ENCODE peak calls at places on chromosomes 4 and X, in five cellular contexts. I is HEK293T, K is H1, O is HepG2, E is GM12878. Y is an unnamed sample.

GRCh38 chr4:59535541-59535940 is 1664.6 kb upstream of the ADGRL3 start:
- DNase-seq in I (no peak), K (no peak), O (no peak), E (no peak), Y (no peak)

GRCh38 chr4:138761638-138762205 is 253.9 kb upstream of the NOCT start:
- DNase-seq in I (no peak), K (no peak), O (no peak), E (no peak), Y (no peak)

GRCh38 chrX:154000051-154000450 is 19.7 kb downstream of the IRAK1 start:
- DNase-seq in I (no peak), K (no peak), O (no peak), E (no peak), Y (no peak)

GRCh38 chr4:100246697-100247096 is 56.4 kb upstream of the DDIT4L start:
- DNase-seq in I (no peak), K (no peak), O (no peak), E (no peak), Y (no peak)

GRCh38 chr4:69684821-69685220 is 31.8 kb upstream of the UGT2A1 start:
- DNase-seq in I (no peak), K (no peak), O (no peak), E (no peak), Y (no peak)

GRCh38 chr4:25916870-25917269 is 2.9 kb downstream of the SMIM20 start:
- DNase-seq in I (no peak), K (no peak), O (no peak), E (no peak), Y (no peak)

GRCh38 chrX:38701073-38701472 is 100.2 kb upstream of the MID1IP1 start:
- DNase-seq in I (no peak), K (no peak), O (no peak), E (no peak), Y (peak; percentile 13)

GRCh38 chrX:17680732-17681413 is 56.4 kb upstream of the SCML1 start:
- DNase-seq in I (no peak), K (no peak), O (no peak), E (no peak), Y (no peak)

GRCh38 chrX:153871451-153871850 is 14.5 kb downstream of the L1CAM start:
- DNase-seq in I (no peak), K (no peak), O (no peak), E (no peak), Y (no peak)

GRCh38 chr4:13088726-13089658 is 395.1 kb downstream of the RAB28 start:
- DNase-seq in I (no peak), K (no peak), O (no peak), E (no peak), Y (no peak)

GRCh38 chrX:130173190-130173895 is 1.6 kb downstream of the RAB33A start:
- DNase-seq in I (no peak), K (no peak), O (no peak), E (peak; percentile 56), Y (no peak)

GRCh38 chrX:47817421-47817820 is 19.3 kb upstream of the ZNF81 start:
- DNase-seq in I (no peak), K (no peak), O (no peak), E (no peak), Y (no peak)

GRCh38 chr4:180745019-180745418 is 1498.2 kb upstream of the TENM3 start:
- DNase-seq in I (no peak), K (no peak), O (no peak), E (no peak), Y (no peak)

GRCh38 chrX:53456254-53456653 is 22.1 kb upstream of the HSD17B10 start:
- DNase-seq in I (no peak), K (no peak), O (no peak), E (no peak), Y (no peak)

GRCh38 chr4:24771241-24771640 is 24.1 kb upstream of the SOD3 start:
- DNase-seq in I (no peak), K (no peak), O (no peak), E (no peak), Y (no peak)

GRCh38 chr4:77158487-77158861 is 1.5 kb downstream of the CCNG2 start:
- DNase-seq in I (no peak), K (no peak), O (no peak), E (no peak), Y (no peak)

GRCh38 chrX:14354541-14354940 is 174.8 kb upstream of the GLRA2 start:
- DNase-seq in I (no peak), K (no peak), O (no peak), E (no peak), Y (no peak)

GRCh38 chr4:156771171-156771837 is 200.3 kb downstream of the PDGFC start:
- DNase-seq in I (peak; percentile 40), K (no peak), O (peak; percentile 36), E (no peak), Y (no peak)

GRCh38 chr4:70734971-70735370 is 13.2 kb downstream of the RUFY3 start:
- DNase-seq in I (no peak), K (no peak), O (no peak), E (no peak), Y (no peak)

GRCh38 chrX:107025538-107025937 is 25.5 kb upstream of the MORC4 start:
- DNase-seq in I (peak; percentile 50), K (no peak), O (peak; percentile 12), E (no peak), Y (peak; percentile 18)

GRCh38 chr4:177441061-177441802 is 1.0 kb downstream of the AGA start:
- DNase-seq in I (peak; percentile 28), K (peak; percentile 47), O (peak; percentile 23), E (peak; percentile 17), Y (no peak)

GRCh38 chr4:113760094-113760851 is 1.3 kb downstream of the CAMK2D start:
- DNase-seq in I (peak; percentile 9), K (no peak), O (no peak), E (no peak), Y (no peak)

GRCh38 chrX:139290310-139290709 is 240.2 kb upstream of the F9 start:
- DNase-seq in I (no peak), K (no peak), O (no peak), E (peak; percentile 7), Y (no peak)

GRCh38 chr4:47075919-47076318 is 44.6 kb downstream of the GABRB1 start:
- DNase-seq in I (no peak), K (no peak), O (no peak), E (no peak), Y (no peak)

GRCh38 chrX:16431266-16431665 is 218.7 kb upstream of the S100G start:
- DNase-seq in I (no peak), K (no peak), O (no peak), E (no peak), Y (no peak)

GRCh38 chrX:16435399-16435986 is 214.5 kb upstream of the S100G start:
- DNase-seq in I (no peak), K (no peak), O (no peak), E (no peak), Y (no peak)

GRCh38 chrX:16433021-16433420 is 216.9 kb upstream of the S100G start:
- DNase-seq in I (no peak), K (no peak), O (no peak), E (no peak), Y (no peak)

GRCh38 chrX:16436348-16437188 is 213.4 kb upstream of the S100G start:
- DNase-seq in I (peak; percentile 74), K (peak; percentile 73), O (peak; percentile 44), E (peak; percentile 5), Y (peak; percentile 70)
- TF ChIP-seq SUZ12 in I (no peak), K (no peak), O (no peak), E (no peak), Y (no peak)

GRCh38 chr4:41692717-41693345 is 55.7 kb downstream of the PHOX2B start:
- DNase-seq in I (peak; percentile 71), K (peak; percentile 72), O (peak; percentile 30), E (no peak), Y (peak; percentile 44)
- TF ChIP-seq SUZ12 in I (no peak), K (no peak), O (no peak), E (no peak), Y (no peak)

GRCh38 chrX:102599950-102600579 is 750 bp downstream of the ARMCX5 start:
- DNase-seq in I (no peak), K (no peak), O (no peak), E (no peak), Y (no peak)

GRCh38 chrX:102604327-102604726 is 5.0 kb downstream of the ARMCX5 start:
- DNase-seq in I (no peak), K (no peak), O (no peak), E (no peak), Y (no peak)

DNA sequence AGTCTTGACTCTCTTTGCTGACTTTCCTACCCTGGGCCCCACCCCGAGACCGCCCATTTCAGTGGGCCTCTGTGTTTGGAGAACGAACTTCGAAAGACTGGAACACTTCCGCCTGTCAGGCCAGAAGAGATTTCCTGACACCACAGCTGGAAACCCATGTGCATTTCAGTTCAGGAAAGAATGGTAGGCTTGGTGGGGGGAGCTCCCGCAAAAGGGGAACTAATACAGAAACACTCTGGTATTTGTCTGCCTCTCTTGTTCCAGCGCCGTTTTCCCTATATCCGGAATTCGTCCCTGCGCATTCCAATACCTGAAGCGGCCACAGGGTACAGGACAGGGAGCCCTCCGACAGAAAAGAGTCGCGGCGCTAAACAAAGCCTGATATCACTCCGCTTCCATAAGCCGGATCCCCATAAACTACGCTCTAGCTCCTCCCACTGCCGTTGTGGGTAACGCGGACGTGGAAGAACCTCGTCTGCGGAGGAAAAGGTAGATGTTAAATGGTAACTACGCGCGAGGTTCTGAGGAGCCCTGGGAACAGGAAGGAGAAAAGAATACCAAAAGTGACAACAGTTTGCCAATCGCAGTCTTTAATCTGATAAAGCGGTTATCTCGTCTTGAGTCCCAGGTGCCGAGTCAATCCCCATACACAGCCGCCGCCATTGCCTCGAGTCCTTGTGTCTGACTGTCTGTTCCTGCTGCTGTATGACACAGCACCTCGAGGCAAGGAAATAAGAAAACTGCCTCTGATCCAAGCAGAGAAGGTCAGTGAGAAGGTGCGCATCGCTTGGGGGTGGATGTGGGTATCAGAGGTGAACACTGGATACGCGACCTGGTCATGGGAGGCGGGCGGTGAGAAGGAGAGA is at the start of gene ARMCX5:
- DNase-seq in I (peak; percentile 72), K (peak; percentile 53), O (peak; percentile 82), E (peak; percentile 48), Y (peak; percentile 63)
- TF ChIP-seq SUZ12 in I (no peak), K (no peak), O (no peak), E (no peak), Y (no peak)

GRCh38 chrX:46666831-46667230 is 92.1 kb downstream of the SLC9A7 start:
- DNase-seq in I (no peak), K (no peak), O (no peak), E (no peak), Y (no peak)
- TF ChIP-seq SUZ12 in I (no peak), K (no peak), O (no peak), E (no peak), Y (no peak)

Y was measured in NT2/D1.